ENCODE peak calls at places on chromosomes 2 and 18, in seven cellular contexts. G, C, P, M, O, T and H are unnamed samples.

GRCh38 chr18:60693426-60693825 is 320.9 kb upstream of the MC4R start:
- DNase-seq in P (no peak), G (no peak), M (no peak), O (no peak), T (no peak), C (no peak), H (no peak)

GRCh38 chr18:21703241-21703820 is 1.2 kb downstream of the ABHD3 start:
- DNase-seq in C (no peak), P (no peak), O (peak), T (no peak), M (peak), G (peak), H (peak)

GRCh38 chr2:133667-134593 is 87.6 kb upstream of the FAM110C start:
- DNase-seq in O (no peak), M (no peak), T (no peak), G (no peak), P (no peak), C (no peak), H (no peak)

GRCh38 chr2:190972846-190973245 is 41.1 kb downstream of the STAT1 start:
- DNase-seq in P (no peak), G (no peak), O (no peak), C (no peak), T (no peak), M (no peak), H (no peak)

GRCh38 chr2:230230087-230230486 is 4.6 kb downstream of the SP140 start:
- DNase-seq in T (peak), C (peak), G (no peak), O (no peak), P (no peak), M (no peak), H (no peak)

GRCh38 chr2:55230551-55230950 is 1.5 kb downstream of the CLHC1 start:
- DNase-seq in C (no peak), P (no peak), O (no peak), M (no peak), T (no peak), G (no peak), H (no peak)

GRCh38 chr2:239824051-239824694 is 201.0 kb downstream of the NDUFA10 start:
- DNase-seq in C (peak), M (no peak), O (peak), P (no peak), T (peak), G (peak), H (no peak)

GRCh38 chr18:25594351-25594750 is 242.4 kb upstream of the ZNF521 start:
- DNase-seq in G (peak), C (no peak), M (no peak), T (no peak), P (no peak), O (no peak), H (no peak)

GRCh38 chr18:36035253-36035652 is 32.1 kb downstream of the RPRD1A start:
- DNase-seq in O (no peak), P (no peak), T (no peak), C (no peak), G (peak), M (no peak), H (no peak)

GRCh38 chr2:108199726-108200125 is 40.0 kb upstream of the SULT1C3 start:
- DNase-seq in P (no peak), O (no peak), T (no peak), C (peak), M (no peak), G (no peak), H (no peak)

GRCh38 chr2:68747413-68747812 is 12.8 kb downstream of the ARHGAP25 start:
- DNase-seq in P (no peak), C (no peak), O (no peak), G (no peak), T (no peak), M (no peak), H (no peak)

GRCh38 chr2:238099709-238100048 is 461 bp upstream of the ESPNL start:
- DNase-seq in T (no peak), G (peak), C (no peak), O (no peak), P (no peak), M (no peak), H (peak)

GRCh38 chr2:5693288-5694015 is 1.3 kb downstream of the SOX11 start:
- DNase-seq in T (no peak), O (no peak), M (no peak), C (no peak), P (no peak), G (peak), H (no peak)

GRCh38 chr2:48194641-48195040 is 288.3 kb upstream of the FBXO11 start:
- DNase-seq in M (no peak), T (no peak), C (no peak), P (no peak), O (no peak), G (no peak), H (no peak)

GRCh38 chr2:215032153-215032552 is 106.3 kb downstream of the ABCA12 start:
- DNase-seq in G (peak), M (no peak), P (no peak), C (no peak), O (no peak), T (no peak), H (no peak)

GRCh38 chr2:179410552-179411356 is 146.1 kb upstream of the SESTD1 start:
- DNase-seq in M (no peak), T (no peak), P (peak), G (peak), O (peak), C (peak), H (peak)

GRCh38 chr2:196959750-196960392 is 33.4 kb upstream of the PGAP1 start:
- DNase-seq in O (no peak), G (no peak), T (no peak), C (peak), M (no peak), P (no peak), H (no peak)

GRCh38 chr2:233791883-233792329 is 13.8 kb downstream of the MROH2A start:
- DNase-seq in O (no peak), C (no peak), P (no peak), M (no peak), T (no peak), G (no peak), H (no peak)

GRCh38 chr2:64243081-64244048 is 99.1 kb upstream of the PELI1 start:
- DNase-seq in C (no peak), M (no peak), G (no peak), O (no peak), P (no peak), T (no peak), H (no peak)

GRCh38 chr2:126700073-126700581 is 44.2 kb downstream of the GYPC start:
- DNase-seq in G (no peak), M (no peak), O (no peak), C (no peak), T (no peak), P (no peak), H (no peak)

GRCh38 chr2:173427887-173428683 is 73.4 kb downstream of the CDCA7 start:
- DNase-seq in M (no peak), T (no peak), O (no peak), C (peak), P (no peak), G (no peak), H (no peak)

GRCh38 chr2:190359896-190360376 is 16.5 kb downstream of the INPP1 start:
- DNase-seq in G (peak), P (no peak), O (no peak), T (no peak), C (peak), M (no peak), H (no peak)

GRCh38 chr2:222938327-222938726 is 77.5 kb downstream of the ACSL3 start:
- DNase-seq in M (no peak), G (no peak), T (no peak), C (no peak), P (no peak), O (no peak), H (no peak)

GRCh38 chr2:147223119-147223518 is 621.7 kb upstream of the ACVR2A start:
- DNase-seq in P (no peak), M (no peak), G (no peak), C (no peak), T (no peak), O (no peak), H (no peak)

DNA sequence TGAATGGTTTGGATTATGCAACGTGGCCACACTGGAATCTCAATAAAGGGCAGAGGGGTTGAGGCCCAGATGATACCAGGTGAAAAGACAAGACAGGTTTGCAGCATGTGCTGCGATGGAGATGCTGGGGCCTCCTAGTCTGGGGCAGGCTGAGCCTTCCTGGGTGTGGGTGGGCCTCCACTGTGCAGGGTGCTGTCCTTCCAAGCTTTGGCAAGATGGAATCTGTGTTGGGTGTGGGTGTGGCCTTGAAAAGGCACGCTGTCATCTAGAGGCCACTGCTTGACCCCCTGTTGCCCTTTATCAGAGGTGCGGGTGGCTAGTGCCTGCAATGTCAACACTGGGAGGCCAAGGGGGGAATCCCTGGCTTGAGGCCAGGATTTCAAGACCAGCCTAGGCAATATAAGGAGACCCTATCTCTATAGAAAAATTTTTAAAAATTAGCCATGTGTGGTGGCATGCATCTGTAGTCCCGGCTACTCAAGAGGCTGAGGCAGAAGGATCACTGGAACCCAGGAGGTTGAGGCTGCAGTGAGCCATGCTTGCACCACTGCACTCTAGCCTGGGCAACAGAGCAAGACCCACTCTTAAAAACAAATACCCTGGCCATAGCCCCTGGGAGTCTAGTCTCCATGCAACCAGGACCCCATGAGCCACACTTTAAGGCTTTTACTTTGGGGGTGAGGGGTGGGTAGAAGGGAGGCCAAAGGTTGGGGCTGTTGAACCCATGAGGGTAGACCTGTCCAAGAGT is 13.8 kb downstream of the RRM2 start:
- DNase-seq in C (peak), O (peak), P (no peak), T (no peak), G (no peak), M (no peak), H (no peak)
- TF ChIP-seq POLR2AphosphoS5 in C (peak), O (peak), P (peak), T (no peak), G (no peak), M (peak), H (peak)

GRCh38 chr2:39737661-39738060 is 41.4 kb downstream of the THUMPD2 start:
- DNase-seq in G (no peak), C (no peak), T (peak), P (no peak), O (no peak), M (no peak), H (no peak)
- TF ChIP-seq TAF1 in G (peak), C (no peak), T (no peak), P (no peak), O (no peak), M (no peak), H (no peak)

DNA sequence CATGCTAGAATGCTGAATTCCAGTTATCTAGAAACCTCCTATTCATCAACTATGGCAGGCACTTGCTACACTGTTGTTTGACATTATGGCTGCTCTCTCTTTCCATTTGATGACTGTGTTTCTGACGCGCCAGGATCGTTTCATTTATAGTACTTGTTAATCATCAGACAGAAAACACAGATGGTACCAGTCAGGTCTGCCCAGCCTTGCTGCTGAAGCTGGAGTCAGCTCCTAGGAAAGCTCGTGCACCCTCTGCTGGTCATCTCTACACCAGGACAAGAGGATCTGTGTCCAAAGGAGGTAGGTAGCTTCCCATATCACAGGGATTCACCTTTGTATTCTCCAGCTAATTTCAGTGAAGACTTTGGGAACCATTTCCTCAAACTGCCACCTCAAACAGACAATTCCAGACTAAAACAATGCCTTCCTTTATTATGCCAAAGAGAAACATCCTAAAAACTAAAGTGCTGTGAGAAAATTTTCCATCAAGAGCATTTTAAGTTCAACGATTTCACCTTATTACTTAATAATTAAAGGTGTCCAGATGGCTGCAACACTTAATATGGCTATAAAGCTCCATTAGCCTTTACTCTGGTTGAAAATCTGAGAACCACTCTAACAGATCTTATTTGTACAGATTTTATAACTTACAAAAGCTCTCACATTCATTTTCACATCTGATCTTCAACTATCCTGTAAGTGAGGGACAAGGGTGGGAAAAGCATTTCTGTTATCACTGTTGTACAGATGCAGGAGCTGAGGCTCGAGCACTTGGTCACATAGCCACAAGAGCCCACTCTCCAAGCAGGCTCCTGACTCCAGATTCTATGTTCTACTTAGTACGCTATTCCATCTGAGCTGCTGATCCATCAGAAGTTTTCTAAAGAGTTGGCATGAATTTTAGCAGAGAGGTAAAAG is 17.5 kb downstream of the METTL8 start:
- DNase-seq in G (peak), M (peak), P (peak), C (peak), T (peak), O (peak), H (peak)
- TF ChIP-seq POLR2AphosphoS5 in G (no peak), M (peak), P (peak), C (no peak), T (no peak), O (no peak), H (no peak)

DNA sequence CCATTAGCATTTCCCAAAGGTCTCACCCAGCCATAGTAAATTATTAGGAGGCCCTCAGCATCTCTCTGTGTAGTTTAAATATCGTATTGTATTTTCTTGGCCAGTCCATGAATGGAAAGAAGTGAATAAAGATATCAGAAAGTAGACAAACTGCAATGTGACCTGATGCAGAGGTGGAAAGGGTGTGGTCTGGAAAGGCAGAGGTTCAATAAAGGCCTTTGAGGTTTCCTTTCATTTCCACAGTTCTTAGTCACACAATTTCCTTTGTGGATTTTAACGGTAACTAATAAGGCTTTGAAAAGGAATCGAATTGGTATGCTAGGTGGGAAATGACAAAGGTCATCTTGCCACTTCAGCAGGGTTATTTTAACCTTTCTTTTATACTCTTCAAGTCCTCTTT is 20.1 kb upstream of the WIPF1 start:
- DNase-seq in C (no peak), O (no peak), M (no peak), P (no peak), G (no peak), T (no peak), H (no peak)
- TF ChIP-seq TAF1 in C (no peak), O (no peak), M (no peak), P (no peak), G (no peak), T (no peak), H (no peak)

DNA sequence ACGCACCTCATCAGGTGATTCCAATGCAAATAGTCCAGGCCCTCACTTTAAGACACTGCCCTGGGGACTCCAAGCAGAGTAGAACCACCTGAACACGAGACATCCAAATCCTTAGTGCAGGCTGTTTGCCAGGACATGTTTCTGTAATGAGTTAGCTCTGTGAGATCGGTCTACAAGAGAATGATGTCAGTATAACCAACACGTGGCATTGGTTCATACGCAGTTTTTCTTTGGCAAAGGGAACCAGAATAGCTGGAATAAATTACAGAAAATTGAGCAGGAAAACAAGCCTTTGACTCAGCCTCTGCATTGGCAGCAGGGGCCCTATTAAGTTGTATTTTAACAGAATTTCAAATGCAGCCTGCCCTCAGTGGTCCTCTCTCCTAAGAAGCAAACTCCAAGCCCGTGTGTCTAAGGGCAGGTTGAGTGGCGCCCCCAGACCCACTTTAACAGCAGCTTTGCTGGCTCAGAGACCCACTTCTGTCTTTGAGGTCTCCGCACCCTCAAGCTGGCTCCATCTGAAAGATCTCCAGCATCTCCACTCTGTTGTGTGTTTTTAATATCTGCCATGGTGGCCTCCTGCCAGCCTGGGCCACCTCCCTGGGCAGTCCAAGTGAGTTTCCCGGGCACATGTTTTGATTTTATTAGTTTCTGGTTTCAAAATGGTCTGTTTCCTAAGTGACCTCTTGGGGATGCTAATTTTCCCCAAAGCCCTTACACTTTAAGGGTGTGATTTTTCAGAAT is 61.3 kb downstream of the ALPK2 start:
- DNase-seq in M (no peak), T (no peak), P (no peak), G (no peak), O (no peak), C (peak), H (no peak)
- TF ChIP-seq POLR2AphosphoS5 in M (no peak), T (no peak), P (no peak), G (no peak), O (no peak), C (no peak), H (no peak)

DNA sequence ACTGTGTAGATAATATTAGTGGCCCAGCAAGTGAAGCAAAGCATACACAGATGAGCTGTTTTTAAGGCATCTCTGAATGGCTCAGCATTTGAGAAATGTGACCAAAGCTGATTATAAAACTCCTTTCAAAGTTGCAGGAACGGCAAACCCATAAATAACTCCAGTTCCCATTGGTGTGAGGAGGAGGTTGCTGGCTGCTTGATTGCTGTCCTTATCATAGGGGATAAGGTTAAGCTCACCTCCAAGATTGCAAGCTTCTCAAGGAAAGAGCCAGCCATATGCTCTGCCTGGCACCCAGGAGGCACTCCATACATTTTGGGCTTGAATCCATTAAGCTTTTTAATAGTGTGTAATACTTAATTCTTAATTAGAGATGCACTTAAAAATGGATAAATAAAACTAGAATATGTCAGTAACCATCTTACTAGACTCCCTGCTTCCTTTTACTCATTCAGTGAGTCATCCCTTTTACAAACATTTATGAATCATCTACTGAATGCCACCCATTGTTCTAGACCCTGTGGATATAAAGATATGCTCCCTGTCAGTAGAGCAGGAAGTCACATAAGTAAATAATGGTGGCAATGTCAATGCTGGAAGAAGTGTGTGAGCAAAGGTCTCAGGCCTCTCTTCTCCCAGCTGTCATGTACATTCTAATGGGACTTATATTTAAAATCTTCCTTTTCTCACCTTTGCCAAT is 99.3 kb downstream of the SPATS2L start:
- DNase-seq in M (no peak), P (no peak), T (no peak), G (no peak), C (peak), O (peak), H (no peak)
- TF ChIP-seq TAF1 in M (no peak), P (no peak), T (no peak), G (peak), C (no peak), O (peak), H (no peak)